ENCODE peak calls at places on chromosomes 3 and 15, in seven cellular contexts. K, X, O, T, Z, U and Q are unnamed samples.
A peak's percentile ranks its signal among the peaks of the same experiment; 100 is the strongest.

GRCh38 chr15:38128389-38128788 is 124.2 kb upstream of the SPRED1 start:
- DNase-seq in X (no peak), O (no peak), K (no peak), Z (no peak), U (no peak), T (peak; percentile 8), Q (no peak)

GRCh38 chr3:62761711-62762110 is 113.5 kb downstream of the CADPS start:
- DNase-seq in U (no peak), O (no peak), X (no peak), K (no peak), Z (no peak), T (no peak), Q (no peak)

GRCh38 chr3:189276481-189277190 is 104.9 kb downstream of the TPRG1 start:
- DNase-seq in T (peak; percentile 28), K (no peak), O (no peak), X (peak; percentile 22), U (peak; percentile 9), Z (peak; percentile 26), Q (no peak)

GRCh38 chr3:125168711-125169410 is 43.7 kb downstream of the SLC12A8 start:
- DNase-seq in O (no peak), Z (no peak), U (no peak), T (peak; percentile 66), X (no peak), K (no peak), Q (no peak)

GRCh38 chr15:52378746-52379394 is 83.3 kb upstream of the MYO5C start:
- DNase-seq in T (no peak), K (no peak), X (no peak), O (no peak), Z (no peak), U (no peak), Q (no peak)

GRCh38 chr3:126103121-126104027 is 19.4 kb upstream of the SLC41A3 start:
- DNase-seq in T (no peak), X (no peak), K (no peak), O (no peak), Z (no peak), U (no peak), Q (no peak)

GRCh38 chr15:95327661-95328060 is 1002.8 kb upstream of the NR2F2 start:
- DNase-seq in U (no peak), Z (no peak), O (no peak), T (no peak), K (no peak), X (no peak), Q (no peak)

GRCh38 chr3:107220538-107220937 is 156.7 kb upstream of the CCDC54 start:
- DNase-seq in Z (no peak), T (no peak), O (no peak), K (no peak), X (no peak), U (no peak), Q (no peak)

GRCh38 chr3:47123857-47124256 is 40.1 kb downstream of the SETD2 start:
- DNase-seq in O (no peak), X (no peak), Z (no peak), T (no peak), U (no peak), K (no peak), Q (no peak)

GRCh38 chr3:194150252-194150934 is 14.4 kb downstream of the HES1 start:
- DNase-seq in X (no peak), O (no peak), Z (no peak), T (no peak), K (no peak), U (no peak), Q (no peak)

GRCh38 chr3:13950042-13950441 is 70.2 kb upstream of the WNT7A start:
- DNase-seq in Z (no peak), T (no peak), O (no peak), K (no peak), U (no peak), X (no peak), Q (no peak)

GRCh38 chr3:197306374-197307086 is 8.1 kb upstream of the DLG1 start:
- DNase-seq in O (no peak), X (no peak), Z (no peak), U (no peak), K (no peak), T (peak; percentile 90), Q (no peak)

GRCh38 chr3:95905182-95905581 is 909.2 kb upstream of the EPHA6 start:
- DNase-seq in T (no peak), U (no peak), O (no peak), Z (no peak), X (no peak), K (no peak), Q (no peak)

GRCh38 chr3:171784387-171784786 is 25.9 kb downstream of the PLD1 start:
- DNase-seq in Z (no peak), U (no peak), K (no peak), O (no peak), T (no peak), X (no peak), Q (no peak)

GRCh38 chr3:13427662-13428603 is 7.8 kb upstream of the NUP210 start:
- DNase-seq in U (no peak), O (no peak), T (no peak), Z (no peak), K (no peak), X (no peak), Q (no peak)

GRCh38 chr3:147809206-147809605 is 400.0 kb downstream of the ZIC1 start:
- DNase-seq in K (no peak), X (no peak), O (no peak), T (no peak), Z (no peak), U (no peak), Q (no peak)

GRCh38 chr3:45992133-45992729 is 3.4 kb downstream of the FYCO1 start:
- DNase-seq in U (no peak), T (no peak), K (no peak), X (peak; percentile 19), Z (no peak), O (no peak), Q (no peak)

GRCh38 chr3:45995370-45996192 is at the start of gene FYCO1:
- DNase-seq in T (peak; percentile 86), O (peak; percentile 94), Z (peak; percentile 96), K (peak; percentile 98), X (peak; percentile 96), U (peak; percentile 95), Q (peak; percentile 94)

GRCh38 chr3:45992820-45993219 is 2.8 kb downstream of the FYCO1 start:
- DNase-seq in O (no peak), X (no peak), U (no peak), T (peak; percentile 63), Z (no peak), K (no peak), Q (no peak)

GRCh38 chr3:45994661-45995369 is 809 bp downstream of the FYCO1 start:
- DNase-seq in U (peak; percentile 54), T (no peak), O (no peak), K (no peak), Z (no peak), X (no peak), Q (peak; percentile 47)

DNA sequence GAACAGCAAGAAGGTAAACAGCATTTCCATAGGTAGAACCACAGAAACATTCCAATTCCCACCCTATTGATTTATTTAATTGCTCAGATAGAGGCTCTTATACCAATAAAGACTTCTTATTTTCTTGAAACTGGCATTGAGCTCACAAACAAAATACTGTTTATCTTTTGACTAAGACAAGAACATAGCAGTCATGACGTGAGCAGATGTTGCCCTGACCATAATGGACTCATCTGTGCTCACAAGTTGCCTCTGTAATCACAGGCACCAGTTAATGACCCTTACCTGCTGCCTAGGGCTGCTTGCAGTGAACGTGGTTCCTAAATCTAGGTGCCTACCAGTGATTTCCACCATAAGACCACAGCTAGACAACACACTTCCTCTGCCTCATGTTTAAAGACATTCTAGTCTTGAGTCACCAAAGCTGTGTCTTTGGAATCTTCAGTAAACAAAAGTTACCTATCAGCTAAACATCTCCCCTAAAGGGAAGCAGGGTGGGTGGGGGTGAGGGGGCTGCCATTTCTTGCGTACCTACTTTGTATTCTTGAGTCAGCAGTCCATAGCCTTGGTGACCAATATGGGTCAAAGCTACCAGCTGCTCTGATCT is 2.1 kb downstream of the FYCO1 start:
- DNase-seq in T (no peak), O (no peak), K (no peak), U (no peak), X (no peak), Z (no peak), Q (no peak)
- H3K4me1 ChIP-seq in T (peaks cover 19% of the 10 kb centered on the region), O (peaks cover 76% of the 10 kb centered on the region), K (peaks cover 56% of the 10 kb centered on the region), U (peaks cover 36% of the 10 kb centered on the region), X (peaks cover 77% of the 10 kb centered on the region), Z (peaks cover 24% of the 10 kb centered on the region), Q (peaks cover 20% of the 10 kb centered on the region)

GRCh38 chr3:4833471-4833870 is 145.8 kb upstream of the BHLHE40 start:
- DNase-seq in T (no peak), Z (no peak), U (no peak), O (no peak), K (no peak), X (no peak), Q (no peak)
- H3K4me1 ChIP-seq in T (peaks cover 6% of the 10 kb centered on the region), Z (no peaks in the 10 kb centered on the region), U (peaks cover 11% of the 10 kb centered on the region), O (no peaks in the 10 kb centered on the region), K (peaks cover 49% of the 10 kb centered on the region), X (peaks cover 21% of the 10 kb centered on the region), Q (peaks cover 4% of the 10 kb centered on the region)

GRCh38 chr15:44718180-44718926 is 7.0 kb downstream of the B2M start:
- DNase-seq in K (no peak), Z (no peak), X (no peak), U (no peak), T (no peak), O (no peak), Q (no peak)

GRCh38 chr15:44718927-44719292 is 7.6 kb downstream of the B2M start:
- DNase-seq in U (no peak), T (no peak), K (no peak), X (no peak), Z (no peak), O (no peak), Q (no peak)

GRCh38 chr15:44715142-44715796 is 4.0 kb downstream of the B2M start:
- DNase-seq in X (no peak), K (no peak), Z (no peak), O (no peak), U (no peak), T (no peak), Q (no peak)

GRCh38 chr15:44715797-44716334 is 4.5 kb downstream of the B2M start:
- DNase-seq in K (no peak), O (no peak), T (no peak), X (no peak), Z (no peak), U (no peak), Q (no peak)

GRCh38 chr15:44716983-44717602 is 5.8 kb downstream of the B2M start:
- DNase-seq in U (no peak), K (no peak), T (no peak), Z (no peak), O (no peak), X (no peak), Q (no peak)
- H3K4me1 ChIP-seq in U (peaks cover 16% of the 10 kb centered on the region), K (peaks cover 50% of the 10 kb centered on the region), T (peaks cover 2% of the 10 kb centered on the region), Z (peaks cover 2% of the 10 kb centered on the region), O (peaks cover 37% of the 10 kb centered on the region), X (peaks cover 69% of the 10 kb centered on the region), Q (peaks cover 26% of the 10 kb centered on the region)

DNA sequence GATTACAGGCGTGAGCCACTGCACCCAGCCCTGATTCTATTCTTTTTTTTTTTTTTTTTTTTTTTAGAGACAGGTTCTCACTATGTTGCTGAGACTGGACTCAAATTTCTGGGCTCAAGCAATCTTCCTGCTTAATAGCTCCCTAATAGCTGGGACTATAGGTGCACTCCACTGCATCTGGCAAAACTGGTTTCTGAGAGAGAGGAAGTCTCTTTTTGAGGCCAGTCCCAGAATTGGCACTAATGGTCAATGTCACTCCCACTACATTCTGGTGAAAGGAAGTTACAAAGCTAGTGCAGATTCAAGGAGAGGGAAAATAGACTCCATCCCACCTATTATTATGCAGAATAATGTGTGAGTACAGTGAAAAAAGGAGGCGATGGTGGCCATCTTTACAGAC is 5.8 kb upstream of the TGFBR2 start:
- DNase-seq in X (no peak), O (peak; percentile 46), T (no peak), K (no peak), U (no peak), Z (no peak), Q (no peak)
- H3K4me1 ChIP-seq in X (peaks cover 31% of the 10 kb centered on the region), O (peaks cover 55% of the 10 kb centered on the region), T (peaks cover 8% of the 10 kb centered on the region), K (peaks cover 33% of the 10 kb centered on the region), U (peaks cover 30% of the 10 kb centered on the region), Z (no peaks in the 10 kb centered on the region), Q (peaks cover 7% of the 10 kb centered on the region)

GRCh38 chr15:64695571-64695992 is 79.8 kb downstream of the RBPMS2 start:
- DNase-seq in U (peak; percentile 26), Z (no peak), T (no peak), O (no peak), K (no peak), X (no peak), Q (no peak)
- H3K4me1 ChIP-seq in U (peaks cover 69% of the 10 kb centered on the region), Z (peaks cover 35% of the 10 kb centered on the region), T (peaks cover 26% of the 10 kb centered on the region), O (peaks cover 100% of the 10 kb centered on the region), K (peaks cover 93% of the 10 kb centered on the region), X (peaks cover 100% of the 10 kb centered on the region), Q (peaks cover 22% of the 10 kb centered on the region)